ENCODE peak calls at places on chromosomes 5 and 9, in ten cellular contexts. C is cardiac muscle cell; V is mammary epithelial cell; H is ovary; Q is lower leg skin; S is NB4; O is CD8-positive, alpha-beta T cell; J is dorsolateral prefrontal cortex; N is CD4-positive, alpha-beta memory T cell; E is lower lobe of right lung. Y is an unnamed sample.

GRCh38 chr5:127373858-127374491 is 83.4 kb downstream of the MEGF10 start:
- DNase-seq in C (no peak), V (no peak), H (no peak), Q (no peak), S (peak), O (no peak), J (no peak), N (no peak), E (no peak), Y (no peak)

GRCh38 chr5:103793595-103794182 is 231.1 kb upstream of the NUDT12 start:
- DNase-seq in C (no peak), V (no peak), H (no peak), Q (no peak), S (no peak), O (no peak), J (no peak), N (no peak), E (no peak), Y (no peak)

GRCh38 chr5:180785794-180786221 is 16.8 kb downstream of the MGAT1 start:
- DNase-seq in C (peak), V (peak), H (peak), Q (no peak), S (no peak), O (no peak), J (no peak), N (no peak), E (peak), Y (peak)

GRCh38 chr9:73269430-73270101 is 117.9 kb downstream of the ANXA1 start:
- DNase-seq in C (peak), V (peak), H (no peak), Q (no peak), S (peak), O (no peak), J (no peak), N (no peak), E (no peak), Y (no peak)

GRCh38 chr5:154157483-154158378 is 32.8 kb upstream of the GALNT10 start:
- DNase-seq in C (no peak), V (no peak), H (no peak), Q (no peak), S (peak), O (no peak), J (no peak), N (no peak), E (no peak), Y (no peak)

GRCh38 chr9:137027369-137028012 is 546 bp downstream of the ABCA2 start:
- DNase-seq in C (peak), V (no peak), H (no peak), Q (no peak), S (peak), O (no peak), J (no peak), N (no peak), E (no peak), Y (no peak)

GRCh38 chr5:5183933-5184332 is 43.8 kb downstream of the ADAMTS16 start:
- DNase-seq in C (no peak), V (no peak), H (no peak), Q (no peak), S (no peak), O (no peak), J (no peak), N (no peak), E (no peak), Y (no peak)

GRCh38 chr9:86069206-86069869 is 30.0 kb downstream of the GOLM1 start:
- DNase-seq in C (no peak), V (no peak), H (no peak), Q (no peak), S (peak), O (no peak), J (no peak), N (no peak), E (no peak), Y (no peak)

GRCh38 chr9:137084526-137084925 is 2.3 kb upstream of the MAN1B1 start:
- DNase-seq in C (no peak), V (peak), H (no peak), Q (no peak), S (no peak), O (no peak), J (no peak), N (no peak), E (no peak), Y (no peak)

GRCh38 chr9:90916147-90916734 is 114.6 kb downstream of the SYK start:
- DNase-seq in C (no peak), V (peak), H (no peak), Q (no peak), S (no peak), O (no peak), J (no peak), N (no peak), E (no peak), Y (no peak)

GRCh38 chr5:148176480-148176879 is 8.1 kb downstream of the SPINK14 start:
- DNase-seq in C (no peak), V (no peak), H (no peak), Q (no peak), S (no peak), O (no peak), J (no peak), N (no peak), E (no peak), Y (no peak)

GRCh38 chr5:83085106-83085505 is 7.8 kb downstream of the XRCC4 start:
- DNase-seq in C (no peak), V (no peak), H (no peak), Q (no peak), S (no peak), O (no peak), J (no peak), N (no peak), E (no peak), Y (no peak)

GRCh38 chr5:139817970-139818369 is 22.4 kb downstream of the PSD2 start:
- DNase-seq in C (no peak), V (no peak), H (no peak), Q (no peak), S (no peak), O (no peak), J (no peak), N (no peak), E (no peak), Y (no peak)

GRCh38 chr5:11573140-11573800 is 331.0 kb downstream of the CTNND2 start:
- DNase-seq in C (no peak), V (no peak), H (no peak), Q (no peak), S (no peak), O (no peak), J (no peak), N (no peak), E (no peak), Y (no peak)

GRCh38 chr5:74833537-74834266 is 32.5 kb downstream of the FAM169A start:
- DNase-seq in C (no peak), V (no peak), H (no peak), Q (no peak), S (no peak), O (no peak), J (no peak), N (no peak), E (no peak), Y (no peak)

GRCh38 chr5:5304361-5305035 is 118.0 kb upstream of the ICE1 start:
- DNase-seq in C (no peak), V (peak), H (no peak), Q (no peak), S (no peak), O (no peak), J (no peak), N (no peak), E (no peak), Y (no peak)

GRCh38 chr5:55914971-55915370 is 63.8 kb downstream of the IL31RA start:
- DNase-seq in C (no peak), V (no peak), H (no peak), Q (peak), S (no peak), O (no peak), J (no peak), N (no peak), E (no peak), Y (no peak)

GRCh38 chr5:40376566-40376965 is 303.1 kb upstream of the PTGER4 start:
- DNase-seq in C (no peak), V (no peak), H (no peak), Q (no peak), S (no peak), O (no peak), J (no peak), N (no peak), E (no peak), Y (no peak)

GRCh38 chr5:94667937-94668336 is 49.5 kb downstream of the SLF1 start:
- DNase-seq in C (no peak), V (no peak), H (no peak), Q (no peak), S (no peak), O (no peak), J (no peak), N (no peak), E (no peak), Y (no peak)

GRCh38 chr9:129282308-129283211 is 104.5 kb upstream of the IER5L start:
- DNase-seq in C (no peak), V (no peak), H (peak), Q (peak), S (peak), O (no peak), J (no peak), N (no peak), E (peak), Y (no peak)

GRCh38 chr5:158589939-158590338 is 509.8 kb downstream of the EBF1 start:
- DNase-seq in C (no peak), V (no peak), H (no peak), Q (no peak), S (no peak), O (no peak), J (no peak), N (no peak), E (no peak), Y (no peak)

GRCh38 chr5:1201327-1202025 is at the start of gene SLC6A19:
- DNase-seq in C (no peak), V (no peak), H (no peak), Q (no peak), S (no peak), O (no peak), J (no peak), N (no peak), E (peak), Y (no peak)

GRCh38 chr5:40679998-40680681 is 425 bp downstream of the PTGER4 start:
- DNase-seq in C (no peak), V (no peak), H (no peak), Q (no peak), S (peak), O (peak), J (no peak), N (peak), E (peak), Y (no peak)

GRCh38 chr5:147348046-147348445 is 113.2 kb downstream of the STK32A start:
- DNase-seq in C (no peak), V (peak), H (no peak), Q (no peak), S (no peak), O (no peak), J (no peak), N (no peak), E (no peak), Y (no peak)

GRCh38 chr9:134492721-134493470 is 148.7 kb upstream of the COL5A1 start:
- DNase-seq in C (no peak), V (no peak), H (no peak), Q (peak), S (no peak), O (no peak), J (no peak), N (no peak), E (no peak), Y (no peak)

GRCh38 chr9:5195450-5195849 is 10.0 kb upstream of the INSL6 start:
- DNase-seq in C (no peak), V (peak), H (no peak), Q (no peak), S (no peak), O (no peak), J (no peak), N (no peak), E (no peak), Y (no peak)

GRCh38 chr5:141849371-141850182 is 28.6 kb downstream of the PCDH1 start:
- DNase-seq in C (peak), V (peak), H (peak), Q (peak), S (peak), O (peak), J (peak), N (peak), E (peak), Y (no peak)

GRCh38 chr5:132704875-132705274 is 31.1 kb downstream of the IL4 start:
- DNase-seq in C (no peak), V (peak), H (no peak), Q (no peak), S (no peak), O (no peak), J (no peak), N (no peak), E (no peak), Y (no peak)

GRCh38 chr5:39800202-39800601 is 375.4 kb upstream of the DAB2 start:
- DNase-seq in C (no peak), V (no peak), H (no peak), Q (no peak), S (no peak), O (no peak), J (no peak), N (no peak), E (no peak), Y (no peak)

GRCh38 chr9:89687848-89688247 is 83.0 kb downstream of the GADD45G start:
- DNase-seq in C (no peak), V (no peak), H (no peak), Q (no peak), S (no peak), O (no peak), J (no peak), N (no peak), E (no peak), Y (no peak)

GRCh38 chr9:34125681-34126206 is 754 bp downstream of the DCAF12 start:
- DNase-seq in C (peak), V (peak), H (no peak), Q (no peak), S (peak), O (no peak), J (no peak), N (peak), E (no peak), Y (no peak)

GRCh38 chr9:127662617-127663016 is 44.2 kb upstream of the CFAP157 start:
- DNase-seq in C (no peak), V (no peak), H (no peak), Q (no peak), S (no peak), O (no peak), J (no peak), N (no peak), E (no peak), Y (no peak)

GRCh38 chr9:92506184-92506857 is 24.0 kb upstream of the ASPN start:
- DNase-seq in C (no peak), V (peak), H (peak), Q (no peak), S (no peak), O (no peak), J (no peak), N (no peak), E (no peak), Y (peak)

GRCh38 chr9:36716496-36716895 is 143.8 kb downstream of the MELK start:
- DNase-seq in C (no peak), V (no peak), H (no peak), Q (no peak), S (no peak), O (no peak), J (no peak), N (no peak), E (no peak), Y (no peak)

DNA sequence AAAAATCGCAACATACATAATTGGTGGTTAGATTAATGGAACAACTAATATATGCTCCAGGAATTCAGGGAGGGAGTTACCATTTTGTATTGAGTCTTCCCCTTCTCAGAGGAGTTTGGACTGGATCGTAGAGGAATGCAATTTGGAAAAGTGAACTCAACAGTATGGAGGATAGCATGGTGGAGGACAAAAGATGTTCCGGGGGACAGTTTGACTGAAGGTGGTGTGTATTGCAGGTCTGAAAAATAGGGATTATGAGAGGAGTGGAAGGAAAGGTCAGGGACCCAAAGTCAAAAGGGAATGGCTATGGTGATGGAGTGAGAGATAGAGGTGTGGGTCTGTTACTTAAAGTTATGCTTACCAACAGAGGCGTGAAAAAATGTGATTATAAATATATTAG is 1.5 kb downstream of the DNAJC21 start:
- DNase-seq in C (no peak), V (no peak), H (no peak), Q (no peak), S (no peak), O (no peak), J (no peak), N (no peak), E (no peak), Y (no peak)
- H3K4me3 ChIP-seq in C (peak), V (peak), H (peak), Q (no peak), S (peak), O (peak), J (peak), N (peak), E (peak), Y (peak)

DNA sequence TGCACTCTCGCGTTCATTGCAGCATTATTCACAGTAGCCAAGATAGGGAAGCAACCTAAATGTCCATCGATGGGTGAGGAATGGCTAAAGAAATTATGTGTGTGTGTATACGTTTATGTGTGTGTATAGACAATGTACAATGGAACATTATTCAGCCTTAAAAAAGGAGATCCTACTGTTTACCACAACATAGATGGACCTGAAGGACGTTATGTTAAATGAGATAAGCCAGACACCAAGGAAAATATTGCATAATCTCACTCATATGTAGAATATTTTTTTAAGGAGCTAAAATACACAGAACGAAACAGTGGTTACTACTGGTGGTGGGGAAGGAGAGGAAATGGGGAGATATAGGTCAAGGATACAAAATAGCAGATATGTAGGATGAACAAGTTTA is 2.4 kb downstream of the KIF2A start:
- DNase-seq in C (no peak), V (no peak), H (no peak), Q (no peak), S (no peak), O (no peak), J (no peak), N (no peak), E (no peak), Y (no peak)
- H3K4me3 ChIP-seq in C (no peak), V (no peak), H (no peak), Q (no peak), S (peak), O (peak), J (no peak), N (peak), E (no peak), Y (no peak)

DNA sequence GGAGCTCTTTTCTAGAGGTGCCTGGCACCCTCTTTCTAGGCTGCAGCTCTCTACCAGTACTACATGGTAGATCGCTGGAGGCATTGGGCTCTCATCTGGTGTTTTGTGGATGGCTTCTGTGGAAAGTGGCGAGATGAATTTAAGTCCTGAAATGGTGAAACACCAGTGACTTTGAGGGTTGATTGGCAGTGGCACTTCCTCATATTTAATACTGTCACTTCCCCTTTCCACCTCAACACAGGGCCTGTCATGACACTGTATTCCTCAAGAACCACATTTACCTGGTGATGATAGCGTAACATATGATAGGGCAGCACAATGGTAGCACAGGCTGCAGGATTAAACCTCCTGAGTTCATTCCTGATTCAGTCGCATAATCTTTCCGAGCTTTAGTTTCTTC is 132.1 kb downstream of the KDM4C start:
- DNase-seq in C (no peak), V (no peak), H (no peak), Q (no peak), S (peak), O (no peak), J (no peak), N (no peak), E (no peak), Y (no peak)
- H3K4me3 ChIP-seq in C (no peak), V (no peak), H (no peak), Q (no peak), S (no peak), O (no peak), J (no peak), N (no peak), E (no peak), Y (no peak)

GRCh38 chr5:149529463-149529862 is 21.8 kb downstream of the CSNK1A1 start:
- DNase-seq in C (no peak), V (no peak), H (no peak), Q (no peak), S (no peak), O (no peak), J (no peak), N (no peak), E (no peak), Y (no peak)
- H3K4me3 ChIP-seq in C (no peak), V (no peak), H (no peak), Q (no peak), S (no peak), O (no peak), J (no peak), N (no peak), E (no peak), Y (no peak)

DNA sequence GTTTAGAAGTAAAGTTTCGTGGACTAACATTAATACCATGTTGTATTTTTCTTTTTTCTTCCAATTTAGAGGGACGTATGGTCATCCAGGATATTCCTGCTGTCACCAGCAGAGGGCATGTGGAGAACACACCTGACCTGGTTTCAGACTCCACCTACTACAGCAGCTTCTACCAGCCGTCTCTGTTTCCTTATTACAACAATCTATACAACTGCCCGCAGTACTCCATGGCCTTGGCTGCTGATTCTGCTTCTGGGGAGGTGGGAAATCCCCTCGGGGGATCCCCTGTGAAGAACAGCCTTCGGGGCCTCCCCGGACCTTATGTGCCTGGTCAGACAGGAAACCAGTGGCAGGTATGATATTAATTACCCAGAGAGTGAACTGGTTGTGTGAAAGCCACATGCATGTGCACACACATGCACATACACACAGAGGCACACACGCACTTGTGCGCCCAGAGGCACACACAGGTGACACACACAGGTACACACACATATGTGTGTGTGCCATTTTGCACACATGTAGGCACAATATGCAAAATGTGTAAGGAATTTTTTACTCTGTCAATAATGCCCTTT is 52.4 kb downstream of the DMRT1 start:
- DNase-seq in C (peak), V (peak), H (no peak), Q (no peak), S (peak), O (peak), J (no peak), N (peak), E (peak), Y (peak)
- H3K4me3 ChIP-seq in C (no peak), V (no peak), H (no peak), Q (no peak), S (no peak), O (no peak), J (no peak), N (no peak), E (no peak), Y (no peak)

GRCh38 chr9:20835364-20836286 is 151.6 kb downstream of the FOCAD start:
- DNase-seq in C (no peak), V (peak), H (no peak), Q (no peak), S (peak), O (no peak), J (no peak), N (no peak), E (no peak), Y (no peak)
- H3K4me3 ChIP-seq in C (no peak), V (no peak), H (no peak), Q (no peak), S (no peak), O (no peak), J (no peak), N (no peak), E (no peak), Y (no peak)

DNA sequence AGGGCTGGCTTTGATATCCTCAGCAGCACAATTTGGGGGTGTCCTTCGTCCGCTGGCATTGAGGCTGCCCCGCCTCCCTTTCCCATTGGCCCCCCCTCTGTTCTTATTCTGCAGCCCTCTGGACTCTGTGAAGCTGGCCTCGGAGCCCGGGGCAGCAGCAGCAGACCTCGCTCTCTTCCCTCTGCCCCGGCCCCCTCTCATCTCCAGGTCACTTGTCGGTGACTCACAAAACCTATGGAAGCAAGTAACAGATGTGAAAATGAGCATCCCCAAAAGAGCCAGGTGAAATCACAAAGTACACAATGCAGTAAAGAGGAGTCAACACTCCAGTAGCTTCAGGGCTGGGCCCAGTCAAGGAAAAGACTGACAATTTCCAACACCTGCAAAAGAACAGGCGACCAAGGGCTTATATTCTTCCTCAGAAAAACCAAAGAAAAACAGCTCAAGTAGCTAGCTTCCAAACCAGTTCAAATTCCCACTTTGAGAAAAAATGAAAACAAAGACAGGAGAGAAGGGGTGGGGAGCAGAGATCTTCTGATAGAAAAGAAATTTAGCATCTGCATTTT is 97.5 kb downstream of the ZNF608 start:
- DNase-seq in C (no peak), V (no peak), H (no peak), Q (no peak), S (no peak), O (no peak), J (no peak), N (no peak), E (no peak), Y (no peak)
- H3K4me3 ChIP-seq in C (no peak), V (no peak), H (no peak), Q (no peak), S (no peak), O (no peak), J (no peak), N (no peak), E (peak), Y (no peak)